ENCODE peak calls at places on chromosomes 12 and 14, in six cellular contexts. Z is right atrium auricular region, B is PC-9, T is HCT116, X is GM12878, S is gastrocnemius medialis. G is an unnamed sample.

GRCh38 chr14:98259881-98260280 is 1012.1 kb downstream of the BCL11B start:
- DNase-seq in S (no peak), X (no peak), B (no peak), T (no peak), Z (no peak), G (no peak)

GRCh38 chr12:23140710-23141109 is 515.7 kb downstream of the ETNK1 start:
- DNase-seq in Z (no peak), B (no peak), S (no peak), T (no peak), X (no peak), G (no peak)

GRCh38 chr12:43210437-43211197 is 341.4 kb downstream of the ADAMTS20 start:
- DNase-seq in X (peak; percentile 57), S (no peak), B (no peak), Z (no peak), T (no peak), G (no peak)

GRCh38 chr14:56118611-56119181 is 485 bp downstream of the PELI2 start:
- DNase-seq in Z (no peak), B (no peak), T (no peak), S (no peak), X (no peak), G (no peak)

GRCh38 chr12:92208613-92209121 is 63.0 kb upstream of the BTG1 start:
- DNase-seq in X (peak; percentile 71), T (no peak), B (peak; percentile 72), S (no peak), Z (no peak), G (no peak)

GRCh38 chr14:69741055-69741454 is 25.9 kb upstream of the SRSF5 start:
- DNase-seq in X (no peak), S (no peak), B (peak; percentile 94), T (no peak), Z (no peak), G (no peak)

GRCh38 chr14:78974691-78975090 is 804.5 kb downstream of the NRXN3 start:
- DNase-seq in S (no peak), Z (no peak), T (no peak), B (peak; percentile 83), X (no peak), G (no peak)

GRCh38 chr14:55807536-55807935 is 227.5 kb downstream of the KTN1 start:
- DNase-seq in S (no peak), T (no peak), X (no peak), Z (no peak), B (no peak), G (no peak)

GRCh38 chr12:28993720-28994119 is 155.4 kb upstream of the FAR2 start:
- DNase-seq in X (no peak), T (no peak), B (no peak), Z (no peak), S (no peak), G (no peak)

GRCh38 chr12:32821293-32822089 is 65.8 kb upstream of the YARS2 start:
- DNase-seq in X (no peak), S (no peak), Z (no peak), B (no peak), T (no peak), G (no peak)
- H3K4me3 ChIP-seq in X (no peak overlapping the region), S (no peak overlapping the region), Z (peak overlapping the region; percentile 2), B (no peak overlapping the region), T (no peak overlapping the region), G (no peak overlapping the region)

DNA sequence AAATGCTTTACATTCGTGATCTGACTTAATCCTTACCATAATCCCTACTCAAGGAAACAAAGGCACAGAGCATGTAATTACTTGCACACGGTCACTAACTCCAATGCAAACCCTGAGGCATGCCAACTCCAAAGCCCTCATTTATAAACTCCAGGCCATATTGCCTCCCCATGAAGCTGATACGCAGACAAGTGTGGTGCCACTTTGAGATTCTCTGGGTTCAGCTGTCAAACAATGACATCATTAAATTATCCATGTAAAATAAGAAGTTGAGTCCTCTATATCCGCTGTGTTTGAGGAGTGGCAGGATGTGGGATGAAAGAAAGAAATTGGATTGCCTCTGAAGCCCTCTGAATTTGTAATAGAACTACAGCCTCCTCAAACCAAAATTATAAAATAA is 62.8 kb downstream of the ANO4 start:
- DNase-seq in T (no peak), S (no peak), X (no peak), B (no peak), Z (no peak), G (no peak)
- H3K4me3 ChIP-seq in T (no peak overlapping the region), S (no peak overlapping the region), X (no peak overlapping the region), B (no peak overlapping the region), Z (no peak overlapping the region), G (no peak overlapping the region)

GRCh38 chr14:60648169-60648933 is 926 bp downstream of the SIX1 start:
- DNase-seq in B (no peak), S (no peak), Z (no peak), X (no peak), T (no peak), G (no peak)
- H3K4me3 ChIP-seq in B (peak overlapping the region; percentile 88), S (peak overlapping the region; percentile 88), Z (peak overlapping the region; percentile 21), X (peak overlapping the region; percentile 33), T (peak overlapping the region; percentile 70), G (peak overlapping the region; percentile 23)

GRCh38 chr14:99753225-99754140 is 39.7 kb upstream of the EML1 start:
- DNase-seq in S (no peak), Z (no peak), X (no peak), T (no peak), B (no peak), G (no peak)

GRCh38 chr14:99755068-99755405 is 38.2 kb upstream of the EML1 start:
- DNase-seq in X (no peak), Z (no peak), S (no peak), B (no peak), T (no peak), G (no peak)

GRCh38 chr14:99752486-99753121 is 40.6 kb upstream of the EML1 start:
- DNase-seq in X (no peak), T (no peak), Z (no peak), B (peak; percentile 81), S (no peak), G (no peak)

GRCh38 chr14:99755629-99756603 is 37.3 kb upstream of the EML1 start:
- DNase-seq in S (peak; percentile 57), X (no peak), B (peak; percentile 80), Z (peak; percentile 92), T (no peak), G (peak; percentile 70)

DNA sequence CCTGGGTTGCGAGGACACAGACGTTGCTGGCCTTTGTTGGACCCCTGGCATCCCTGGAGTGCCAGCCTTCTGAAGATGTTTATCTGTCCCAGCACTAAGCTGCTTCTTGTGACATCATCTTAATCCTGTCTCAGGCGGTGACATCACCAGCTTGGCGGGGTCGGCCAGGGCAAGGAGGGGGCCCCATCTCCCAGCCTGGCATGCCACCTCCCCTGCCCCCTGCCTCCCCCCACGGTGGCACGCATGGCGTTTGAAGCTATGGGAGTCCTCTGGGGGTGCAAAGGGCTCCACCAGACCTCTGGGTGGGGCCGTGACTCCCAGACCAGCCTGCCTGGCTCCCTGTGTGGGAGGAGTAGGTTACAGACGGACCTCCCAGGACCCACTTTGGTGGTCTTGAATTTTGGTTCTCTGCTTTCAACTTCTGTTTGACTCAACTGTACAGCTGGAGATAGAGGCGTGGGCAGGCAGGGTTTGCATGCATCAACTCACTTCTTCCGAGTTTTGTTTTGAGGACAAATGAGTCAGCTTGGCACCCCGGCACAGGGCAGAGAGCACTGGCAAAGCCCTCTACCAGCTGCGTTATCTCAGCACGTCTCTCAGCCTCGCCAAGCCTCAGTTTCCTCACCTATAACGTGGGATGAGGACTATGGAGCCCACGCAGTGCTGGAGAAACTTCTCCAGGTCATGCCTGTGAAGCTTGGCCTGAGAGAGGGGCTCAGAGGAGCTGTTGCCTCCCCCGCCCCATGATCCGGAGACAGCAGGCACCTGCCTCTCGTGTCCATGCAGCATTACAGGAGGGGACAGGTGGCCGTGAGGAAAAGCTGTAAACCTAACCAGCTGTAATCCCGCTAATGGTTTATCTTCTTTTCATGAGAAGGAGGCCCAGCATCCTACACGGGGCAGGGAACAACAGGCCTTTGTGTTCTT is 38.8 kb upstream of the EML1 start:
- DNase-seq in X (no peak), S (peak; percentile 1), T (no peak), B (no peak), Z (no peak), G (no peak)
- H3K4me3 ChIP-seq in X (no peak overlapping the region), S (no peak overlapping the region), T (no peak overlapping the region), B (no peak overlapping the region), Z (no peak overlapping the region), G (no peak overlapping the region)

GRCh38 chr12:94872007-94872653 is 131.4 kb downstream of the NDUFA12 start:
- DNase-seq in Z (no peak), T (no peak), S (no peak), B (peak; percentile 49), X (no peak), G (no peak)
- H3K4me3 ChIP-seq in Z (no peak overlapping the region), T (no peak overlapping the region), S (no peak overlapping the region), B (no peak overlapping the region), X (peak overlapping the region; percentile 92), G (no peak overlapping the region)

GRCh38 chr12:112751844-112752243 is 39.7 kb upstream of the RPH3A start:
- DNase-seq in Z (no peak), T (no peak), X (no peak), S (no peak), B (no peak), G (no peak)

GRCh38 chr12:112755507-112755906 is 36.0 kb upstream of the RPH3A start:
- DNase-seq in X (no peak), Z (no peak), B (no peak), T (no peak), S (no peak), G (no peak)

GRCh38 chr12:112749081-112749480 is 42.5 kb upstream of the RPH3A start:
- DNase-seq in Z (no peak), S (no peak), X (no peak), B (no peak), T (no peak), G (no peak)

GRCh38 chr12:112750971-112751370 is 40.6 kb upstream of the RPH3A start:
- DNase-seq in X (no peak), Z (no peak), S (no peak), B (no peak), T (no peak), G (no peak)

GRCh38 chr12:112752298-112752697 is 39.2 kb upstream of the RPH3A start:
- DNase-seq in B (no peak), Z (no peak), T (no peak), S (no peak), X (no peak), G (no peak)
- H3K4me3 ChIP-seq in B (no peak overlapping the region), Z (no peak overlapping the region), T (no peak overlapping the region), S (no peak overlapping the region), X (no peak overlapping the region), G (no peak overlapping the region)

DNA sequence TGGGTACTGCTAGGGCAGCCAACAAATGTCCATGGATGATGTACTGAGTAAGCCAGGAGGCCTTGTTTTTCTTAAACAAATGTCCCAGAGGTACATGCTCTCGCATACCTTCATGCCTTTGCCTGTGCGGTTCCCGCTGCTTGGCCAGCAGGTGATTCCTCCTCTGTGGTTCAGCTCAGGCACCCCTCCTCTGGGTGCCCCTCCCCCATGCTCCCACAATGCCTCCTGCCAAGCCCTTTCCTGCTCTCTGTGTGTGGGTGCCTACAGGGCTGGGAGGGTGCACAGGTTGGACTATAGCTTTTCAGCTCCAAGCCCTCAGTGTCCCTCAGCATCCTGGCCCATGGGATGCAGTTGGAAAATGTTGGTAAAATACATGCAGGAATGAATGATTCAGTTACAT is 23.5 kb downstream of the ASB2 start:
- DNase-seq in B (no peak), X (no peak), T (no peak), Z (no peak), S (no peak), G (no peak)
- H3K4me3 ChIP-seq in B (no peak overlapping the region), X (no peak overlapping the region), T (no peak overlapping the region), Z (no peak overlapping the region), S (no peak overlapping the region), G (no peak overlapping the region)

DNA sequence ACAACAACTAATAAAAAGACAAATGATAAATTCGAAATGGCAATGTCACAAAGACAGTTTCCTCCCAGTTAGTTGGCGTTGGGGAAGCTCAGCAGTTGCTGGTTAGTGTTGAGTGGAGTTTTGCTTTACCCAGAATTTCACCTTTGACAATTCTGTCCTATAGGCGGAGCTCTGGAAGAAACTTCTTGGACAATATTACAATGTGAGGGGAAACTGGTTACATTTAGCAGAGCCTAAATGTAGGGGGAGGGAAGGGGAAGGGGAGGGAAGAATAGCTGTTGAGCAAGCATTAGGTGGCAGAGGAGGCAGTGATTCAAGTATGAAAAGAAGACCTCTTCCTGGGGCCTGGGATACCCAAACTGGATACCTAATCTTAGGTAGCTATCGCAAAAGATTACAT is 51.4 kb downstream of the BDKRB1 start:
- DNase-seq in T (no peak), Z (no peak), B (no peak), S (no peak), X (no peak), G (no peak)
- H3K4me3 ChIP-seq in T (no peak overlapping the region), Z (no peak overlapping the region), B (no peak overlapping the region), S (no peak overlapping the region), X (no peak overlapping the region), G (no peak overlapping the region)

G was measured in lower leg skin.